ENCODE peak calls at places on chromosome 3, in four cellular contexts. One of them, this sample, is unnamed.

GRCh38 chr3:59056706-59057105 is 6.9 kb upstream of the CFAP20DC start:
- DNase-seq in SK-N-SH: no peak
- DNase-seq in HCT116: no peak
- DNase-seq in K562: no peak
- DNase-seq in this sample: no peak

GRCh38 chr3:194196876-194197275 is 60.9 kb downstream of the HES1 start:
- DNase-seq in SK-N-SH: no peak
- DNase-seq in HCT116: no peak
- DNase-seq in K562: no peak
- DNase-seq in this sample: no peak

GRCh38 chr3:79027593-79027992 is 740.2 kb downstream of the ROBO1 start:
- DNase-seq in SK-N-SH: no peak
- DNase-seq in HCT116: no peak
- DNase-seq in K562: no peak
- DNase-seq in this sample: no peak

GRCh38 chr3:52144034-52144795 is 10.0 kb downstream of the POC1A start:
- DNase-seq in SK-N-SH: peak
- DNase-seq in HCT116: peak
- DNase-seq in K562: peak
- DNase-seq in this sample: peak

GRCh38 chr3:38579146-38579545 is 70.3 kb downstream of the SCN5A start:
- DNase-seq in SK-N-SH: peak
- DNase-seq in HCT116: no peak
- DNase-seq in K562: no peak
- DNase-seq in this sample: peak

GRCh38 chr3:71973337-71974030 is 188.5 kb upstream of the PROK2 start:
- DNase-seq in SK-N-SH: no peak
- DNase-seq in HCT116: no peak
- DNase-seq in K562: no peak
- DNase-seq in this sample: no peak

GRCh38 chr3:43259626-43260025 is 26.7 kb upstream of the SNRK start:
- DNase-seq in SK-N-SH: no peak
- DNase-seq in HCT116: no peak
- DNase-seq in K562: no peak
- DNase-seq in this sample: no peak

GRCh38 chr3:25573386-25574171 is 91.1 kb downstream of the TOP2B start:
- DNase-seq in SK-N-SH: peak
- DNase-seq in HCT116: no peak
- DNase-seq in K562: no peak
- DNase-seq in this sample: no peak

GRCh38 chr3:72633534-72633933 is 214.7 kb downstream of the SHQ1 start:
- DNase-seq in SK-N-SH: no peak
- DNase-seq in HCT116: no peak
- DNase-seq in K562: no peak
- DNase-seq in this sample: no peak

GRCh38 chr3:69079269-69080159 is 651 bp downstream of the UBA3 start:
- DNase-seq in SK-N-SH: peak
- DNase-seq in HCT116: no peak
- DNase-seq in K562: peak
- DNase-seq in this sample: peak

GRCh38 chr3:97864-98263 is 98.7 kb upstream of the CHL1 start:
- DNase-seq in SK-N-SH: no peak
- DNase-seq in HCT116: no peak
- DNase-seq in K562: no peak
- DNase-seq in this sample: no peak

GRCh38 chr3:110955301-110955880 is 116.2 kb upstream of the NECTIN3 start:
- DNase-seq in SK-N-SH: no peak
- DNase-seq in HCT116: no peak
- DNase-seq in K562: no peak
- DNase-seq in this sample: no peak

GRCh38 chr3:42265059-42265991 is 660 bp downstream of the CCK start:
- DNase-seq in SK-N-SH: peak
- DNase-seq in HCT116: no peak
- DNase-seq in K562: no peak
- DNase-seq in this sample: no peak

GRCh38 chr3:42849017-42849416 is 26.7 kb downstream of the CYP8B1 start:
- DNase-seq in SK-N-SH: no peak
- DNase-seq in HCT116: no peak
- DNase-seq in K562: no peak
- DNase-seq in this sample: no peak

GRCh38 chr3:44060164-44060563 is 181.5 kb upstream of the TOPAZ1 start:
- DNase-seq in SK-N-SH: peak
- DNase-seq in HCT116: no peak
- DNase-seq in K562: no peak
- DNase-seq in this sample: no peak

GRCh38 chr3:50495609-50496423 is 7.6 kb downstream of the CACNA2D2 start:
- DNase-seq in SK-N-SH: no peak
- DNase-seq in HCT116: no peak
- DNase-seq in K562: no peak
- DNase-seq in this sample: no peak

GRCh38 chr3:171007316-171007715 is 19.2 kb downstream of the SLC2A2 start:
- DNase-seq in SK-N-SH: no peak
- DNase-seq in HCT116: no peak
- DNase-seq in K562: no peak
- DNase-seq in this sample: no peak

GRCh38 chr3:107578523-107578922 is 55.8 kb downstream of the BBX start:
- DNase-seq in SK-N-SH: no peak
- DNase-seq in HCT116: no peak
- DNase-seq in K562: no peak
- DNase-seq in this sample: no peak

GRCh38 chr3:187679638-187680396 is 9.6 kb upstream of the SST start:
- DNase-seq in SK-N-SH: peak
- DNase-seq in HCT116: peak
- DNase-seq in K562: peak
- DNase-seq in this sample: peak

GRCh38 chr3:188151438-188151837 is 2.5 kb upstream of the LPP start:
- DNase-seq in SK-N-SH: no peak
- DNase-seq in HCT116: no peak
- DNase-seq in K562: no peak
- DNase-seq in this sample: no peak

DNA sequence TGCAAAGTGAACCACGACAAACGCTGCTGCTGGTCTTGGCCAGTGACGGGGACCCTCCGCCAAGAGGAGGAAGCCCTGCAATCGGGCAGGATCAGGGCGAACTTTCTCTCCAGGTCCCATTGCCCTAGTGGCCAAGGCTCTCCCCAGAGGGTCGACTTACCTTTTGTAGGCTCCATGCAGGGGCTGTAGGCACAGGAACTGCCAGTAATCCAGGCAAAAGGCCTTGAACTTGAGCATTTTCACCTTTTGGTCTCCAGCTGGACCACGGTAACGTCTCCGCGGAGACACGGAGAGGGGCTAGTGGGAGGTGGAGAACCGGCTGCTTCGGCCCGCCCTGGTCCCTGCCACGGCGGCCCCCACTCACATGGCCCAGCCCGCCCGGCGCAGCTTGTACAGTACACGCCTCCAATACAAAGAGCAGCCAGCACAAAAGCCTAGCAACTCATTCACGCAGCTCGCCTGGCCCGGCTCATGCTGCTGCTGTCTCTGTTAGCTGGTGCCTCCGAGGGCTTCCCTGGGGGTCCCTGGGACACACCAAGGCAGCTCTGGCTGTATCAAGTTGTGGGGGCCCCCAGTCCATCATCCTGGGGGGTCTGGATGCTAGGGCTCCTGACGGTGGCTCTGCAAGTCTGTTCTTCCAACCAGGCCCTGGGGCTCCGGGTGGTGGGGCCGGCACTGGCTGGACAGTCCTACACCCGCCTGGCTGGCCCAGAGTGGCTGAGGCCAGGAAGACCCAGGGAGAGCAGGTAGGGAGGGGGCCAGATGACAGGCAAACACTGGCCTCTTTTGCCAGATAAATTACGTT is 30.9 kb downstream of the IQSEC1 start:
- DNase-seq in SK-N-SH: no peak
- DNase-seq in HCT116: no peak
- DNase-seq in K562: no peak
- DNase-seq in this sample: no peak
- TF ChIP-seq ELF1 in SK-N-SH: no peak
- TF ChIP-seq ELF1 in HCT116: no peak
- TF ChIP-seq ELF1 in K562: no peak
- TF ChIP-seq ELF1 in this sample: no peak

GRCh38 chr3:27467545-27467944 is 16.6 kb downstream of the SLC4A7 start:
- DNase-seq in SK-N-SH: peak
- DNase-seq in HCT116: no peak
- DNase-seq in K562: no peak
- DNase-seq in this sample: peak

GRCh38 chr3:27468283-27468886 is 15.8 kb downstream of the SLC4A7 start:
- DNase-seq in SK-N-SH: no peak
- DNase-seq in HCT116: no peak
- DNase-seq in K562: no peak
- DNase-seq in this sample: no peak

GRCh38 chr3:27472166-27472565 is 12.0 kb downstream of the SLC4A7 start:
- DNase-seq in SK-N-SH: no peak
- DNase-seq in HCT116: no peak
- DNase-seq in K562: no peak
- DNase-seq in this sample: no peak
- TF ChIP-seq JUND in SK-N-SH: no peak
- TF ChIP-seq JUND in HCT116: no peak
- TF ChIP-seq JUND in K562: no peak
- TF ChIP-seq JUND in this sample: no peak

DNA sequence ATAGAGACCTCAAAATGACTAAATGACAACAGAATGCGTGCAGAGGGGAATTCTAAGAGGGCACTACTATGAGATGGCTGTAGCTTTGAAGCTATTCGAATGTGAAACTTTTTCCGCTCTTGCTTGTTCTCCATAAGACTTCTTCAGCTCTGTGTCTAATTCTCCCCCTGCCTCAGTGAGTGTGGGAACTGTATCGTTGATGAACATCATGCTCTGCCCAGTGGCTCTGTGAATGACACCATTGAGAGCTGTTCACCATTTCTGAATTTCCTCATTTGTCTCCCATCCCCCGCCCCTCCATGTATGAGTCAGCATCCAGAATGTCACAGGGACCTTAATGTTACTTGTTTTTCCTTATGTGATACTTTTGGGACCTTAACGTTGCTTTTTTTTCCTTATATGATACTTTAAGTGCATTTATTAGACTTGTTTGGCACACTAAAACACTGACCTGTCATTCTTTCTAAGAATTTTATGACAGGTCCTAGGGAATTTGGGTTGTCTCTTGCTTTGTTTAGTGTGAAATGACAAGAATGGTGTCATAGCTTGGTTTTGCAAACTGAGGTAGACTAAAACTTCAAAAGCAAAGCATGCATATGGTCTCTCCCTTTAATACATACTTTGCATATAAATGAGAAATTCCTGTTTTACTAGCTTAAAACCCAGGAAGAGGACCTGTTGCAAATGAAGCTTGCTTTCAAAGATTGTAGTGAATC is 99.6 kb downstream of the FNDC3B start:
- DNase-seq in SK-N-SH: no peak
- DNase-seq in HCT116: no peak
- DNase-seq in K562: peak
- DNase-seq in this sample: peak
- TF ChIP-seq ELF1 in SK-N-SH: no peak
- TF ChIP-seq ELF1 in HCT116: no peak
- TF ChIP-seq ELF1 in K562: no peak
- TF ChIP-seq ELF1 in this sample: no peak

GRCh38 chr3:148074057-148074456 is 623.6 kb upstream of the AGTR1 start:
- DNase-seq in SK-N-SH: no peak
- DNase-seq in HCT116: no peak
- DNase-seq in K562: no peak
- DNase-seq in this sample: no peak
- TF ChIP-seq JUND in SK-N-SH: no peak
- TF ChIP-seq JUND in HCT116: no peak
- TF ChIP-seq JUND in K562: no peak
- TF ChIP-seq JUND in this sample: no peak

GRCh38 chr3:18363367-18363766 is 61.8 kb downstream of the SATB1 start:
- DNase-seq in SK-N-SH: no peak
- DNase-seq in HCT116: no peak
- DNase-seq in K562: no peak
- DNase-seq in this sample: no peak
- TF ChIP-seq ELF1 in SK-N-SH: no peak
- TF ChIP-seq ELF1 in HCT116: no peak
- TF ChIP-seq ELF1 in K562: no peak
- TF ChIP-seq ELF1 in this sample: no peak

DNA sequence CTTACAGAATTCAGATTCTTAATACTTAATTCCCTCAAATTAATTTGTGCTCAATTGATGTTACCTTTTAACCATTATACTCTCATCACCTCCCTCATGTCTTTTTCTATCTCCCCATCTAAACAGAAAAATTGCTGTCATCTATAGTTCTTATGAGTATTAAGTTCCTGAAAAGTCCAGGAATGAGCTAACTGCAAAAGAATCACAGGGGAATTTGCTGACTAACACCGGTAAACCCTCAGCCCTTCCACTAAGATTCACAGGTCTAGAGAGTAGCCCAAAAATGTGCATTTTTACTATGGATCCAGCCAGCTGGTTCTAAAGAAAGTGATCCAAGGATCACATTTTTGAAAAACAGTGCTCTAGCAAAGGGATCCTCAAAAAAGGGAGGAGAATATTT is 67.0 kb downstream of the SETD2 start:
- DNase-seq in SK-N-SH: no peak
- DNase-seq in HCT116: no peak
- DNase-seq in K562: no peak
- DNase-seq in this sample: no peak
- TF ChIP-seq JUND in SK-N-SH: peak
- TF ChIP-seq JUND in HCT116: no peak
- TF ChIP-seq JUND in K562: no peak
- TF ChIP-seq JUND in this sample: no peak

DNA sequence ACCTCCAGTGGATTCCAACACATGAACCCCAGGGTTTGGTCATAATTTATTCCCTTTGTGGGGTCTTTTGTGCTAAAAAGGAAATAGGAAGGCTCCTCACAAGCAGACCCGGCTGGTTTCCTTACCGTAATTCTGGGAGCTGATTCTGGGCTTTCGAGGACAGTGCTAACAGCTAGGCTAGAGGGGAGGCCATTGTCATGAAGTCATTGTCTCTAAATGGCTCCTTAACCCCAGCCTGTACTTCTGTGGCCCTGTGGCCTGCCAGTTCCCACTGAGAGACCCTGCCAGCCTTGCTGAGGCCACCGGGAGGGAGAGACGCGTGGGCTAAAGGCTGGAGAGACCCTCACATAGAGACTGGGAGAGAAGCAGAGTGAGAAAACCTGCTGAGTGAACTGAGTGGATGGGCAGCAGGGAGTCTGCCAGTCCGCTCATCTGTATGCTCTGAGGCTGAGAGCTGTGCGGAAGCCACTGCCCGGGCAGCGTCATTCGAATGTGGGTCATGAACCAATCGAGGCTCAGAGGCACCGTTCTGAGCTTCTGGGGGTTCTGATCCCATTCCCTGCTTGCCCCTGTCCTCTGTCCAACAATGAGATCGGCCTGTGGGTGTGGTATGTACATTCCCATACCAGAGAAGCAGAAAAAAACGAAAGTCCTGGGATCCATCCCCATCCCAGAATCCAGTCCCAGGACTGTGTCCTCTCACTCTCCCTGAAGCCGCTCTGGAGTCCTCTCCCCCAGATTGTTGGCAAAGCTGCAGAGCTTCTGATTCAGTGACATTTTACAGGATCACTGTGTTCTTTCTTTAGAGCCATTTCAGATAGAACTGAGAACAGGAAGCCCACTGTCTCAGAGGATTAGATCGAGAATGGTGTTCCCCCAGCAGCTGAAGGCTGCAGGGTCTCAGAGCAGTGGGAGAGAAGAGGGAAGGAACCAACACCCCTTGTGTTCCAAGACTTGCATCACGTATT is 21.3 kb upstream of the DGKG start:
- DNase-seq in SK-N-SH: no peak
- DNase-seq in HCT116: no peak
- DNase-seq in K562: no peak
- DNase-seq in this sample: no peak
- TF ChIP-seq ELF1 in SK-N-SH: no peak
- TF ChIP-seq ELF1 in HCT116: no peak
- TF ChIP-seq ELF1 in K562: no peak
- TF ChIP-seq ELF1 in this sample: no peak

This sample was measured in HepG2.